ENCODE peak calls at places on chromosome 16, in five cellular contexts. X is cardiac muscle cell, Y is tibial artery, O is A549, G is thoracic aorta. R is an unnamed sample.
A peak's percentile ranks its signal among the peaks of the same experiment; 100 is the strongest.

GRCh38 chr16:87383522-87384161 is at the start of gene FBXO31:
- DNase-seq in X (peak; percentile 93), Y (peak; percentile 91), O (peak; percentile 95), G (peak; percentile 47), R (peak; percentile 96)

GRCh38 chr16:22782299-22782698 is 31.7 kb upstream of the HS3ST2 start:
- DNase-seq in X (no peak), Y (no peak), O (no peak), G (no peak), R (no peak)

GRCh38 chr16:85309656-85310587 is 197.7 kb upstream of the CIBAR2 start:
- DNase-seq in X (no peak), Y (peak; percentile 76), O (no peak), G (no peak), R (no peak)

GRCh38 chr16:81626181-81626674 is 152.9 kb upstream of the PLCG2 start:
- DNase-seq in X (no peak), Y (no peak), O (no peak), G (no peak), R (no peak)

GRCh38 chr16:50103764-50104163 is 38.0 kb downstream of the HEATR3 start:
- DNase-seq in X (no peak), Y (no peak), O (no peak), G (no peak), R (no peak)

GRCh38 chr16:57815987-57816745 is 13.9 kb upstream of the KIFC3 start:
- DNase-seq in X (peak; percentile 51), Y (peak; percentile 96), O (peak; percentile 81), G (peak; percentile 76), R (peak; percentile 96)

GRCh38 chr16:27273670-27274522 is 5.3 kb upstream of the NSMCE1 start:
- DNase-seq in X (no peak), Y (no peak), O (peak; percentile 87), G (no peak), R (peak; percentile 78)

GRCh38 chr16:1311738-1312458 is 2.5 kb downstream of the UBE2I start:
- DNase-seq in X (no peak), Y (no peak), O (no peak), G (no peak), R (no peak)

GRCh38 chr16:19328364-19328763 is 42.8 kb downstream of the CLEC19A start:
- DNase-seq in X (no peak), Y (no peak), O (no peak), G (no peak), R (no peak)

GRCh38 chr16:85800321-85800669 is 800 bp downstream of the COX4I1 start:
- DNase-seq in X (peak; percentile 15), Y (no peak), O (no peak), G (no peak), R (no peak)

GRCh38 chr16:24906199-24906808 is 60.5 kb downstream of the SLC5A11 start:
- DNase-seq in X (no peak), Y (no peak), O (peak; percentile 35), G (no peak), R (no peak)

GRCh38 chr16:81645303-81645702 is 133.8 kb upstream of the PLCG2 start:
- DNase-seq in X (peak; percentile 97), Y (no peak), O (peak; percentile 60), G (no peak), R (no peak)

GRCh38 chr16:11801481-11802021 is 4.5 kb upstream of the ZC3H7A start:
- DNase-seq in X (no peak), Y (peak; percentile 25), O (peak; percentile 19), G (no peak), R (no peak)

GRCh38 chr16:29864205-29864604 is 1.2 kb upstream of the CDIPT start:
- DNase-seq in X (no peak), Y (no peak), O (no peak), G (no peak), R (no peak)

GRCh38 chr16:80346160-80346632 is 194.6 kb upstream of the DYNLRB2 start:
- DNase-seq in X (no peak), Y (no peak), O (no peak), G (no peak), R (no peak)

GRCh38 chr16:11319529-11320146 is 25.6 kb upstream of the RMI2 start:
- DNase-seq in X (no peak), Y (no peak), O (no peak), G (no peak), R (no peak)

GRCh38 chr16:50685456-50686058 is 4.4 kb upstream of the SNX20 start:
- DNase-seq in X (no peak), Y (peak; percentile 51), O (no peak), G (no peak), R (no peak)

GRCh38 chr16:48276102-48276501 is 28.8 kb upstream of the ABCC11 start:
- DNase-seq in X (no peak), Y (no peak), O (no peak), G (no peak), R (no peak)

GRCh38 chr16:31064882-31065461 is 9.1 kb downstream of the ZNF668 start:
- DNase-seq in X (no peak), Y (no peak), O (peak; percentile 74), G (no peak), R (no peak)

GRCh38 chr16:78292726-78293380 is 193.4 kb downstream of the WWOX start:
- DNase-seq in X (no peak), Y (no peak), O (no peak), G (no peak), R (peak; percentile 58)

GRCh38 chr16:46690281-46691178 is 1.1 kb downstream of the ORC6 start:
- DNase-seq in X (peak; percentile 21), Y (no peak), O (no peak), G (no peak), R (no peak)

GRCh38 chr16:90019201-90019542 is at the start of gene DBNDD1:
- DNase-seq in X (no peak), Y (no peak), O (no peak), G (no peak), R (no peak)

GRCh38 chr16:2337431-2338296 is 2.9 kb downstream of the ABCA3 start:
- DNase-seq in X (no peak), Y (no peak), O (no peak), G (no peak), R (no peak)

GRCh38 chr16:48499822-48500440 is 110.0 kb downstream of the N4BP1 start:
- DNase-seq in X (no peak), Y (peak; percentile 75), O (peak; percentile 77), G (no peak), R (no peak)

GRCh38 chr16:9184354-9184690 is 92.9 kb downstream of the HAPSTR1 start:
- DNase-seq in X (no peak), Y (no peak), O (no peak), G (no peak), R (no peak)

GRCh38 chr16:56657555-56658430 is at the start of gene MT1F:
- DNase-seq in X (peak; percentile 28), Y (peak; percentile 85), O (peak; percentile 78), G (no peak), R (peak; percentile 97)

GRCh38 chr16:27363797-27364196 is 38.2 kb upstream of the IL21R start:
- DNase-seq in X (no peak), Y (peak; percentile 76), O (peak; percentile 74), G (no peak), R (no peak)

GRCh38 chr16:30654856-30655255 is 3.4 kb upstream of the FBRS start:
- DNase-seq in X (no peak), Y (no peak), O (no peak), G (no peak), R (no peak)

GRCh38 chr16:51839697-51840462 is 688.8 kb upstream of the SALL1 start:
- DNase-seq in X (no peak), Y (no peak), O (peak; percentile 65), G (no peak), R (no peak)

GRCh38 chr16:24776486-24777220 is 47.2 kb downstream of the TNRC6A start:
- DNase-seq in X (no peak), Y (no peak), O (no peak), G (peak; percentile 9), R (no peak)

GRCh38 chr16:64317601-64318000 is 804.3 kb downstream of the CDH11 start:
- DNase-seq in X (no peak), Y (no peak), O (no peak), G (no peak), R (no peak)

GRCh38 chr16:64321881-64322280 is 800.0 kb downstream of the CDH11 start:
- DNase-seq in X (no peak), Y (no peak), O (no peak), G (no peak), R (no peak)

GRCh38 chr16:64321066-64321465 is 800.8 kb downstream of the CDH11 start:
- DNase-seq in X (no peak), Y (no peak), O (no peak), G (no peak), R (no peak)
- H3K4me1 ChIP-seq in X (no peaks in the 10 kb centered on the region), Y (no peaks in the 10 kb centered on the region), O (no peaks in the 10 kb centered on the region), G (no peaks in the 10 kb centered on the region), R (no peaks in the 10 kb centered on the region)

GRCh38 chr16:72818286-72818845 is 229.6 kb downstream of the ZFHX3 start:
- DNase-seq in X (no peak), Y (no peak), O (no peak), G (no peak), R (no peak)
- H3K4me3 ChIP-seq in X (no peak overlapping the region), Y (no peak overlapping the region), O (no peak overlapping the region), G (no peak overlapping the region), R (no peak overlapping the region)

DNA sequence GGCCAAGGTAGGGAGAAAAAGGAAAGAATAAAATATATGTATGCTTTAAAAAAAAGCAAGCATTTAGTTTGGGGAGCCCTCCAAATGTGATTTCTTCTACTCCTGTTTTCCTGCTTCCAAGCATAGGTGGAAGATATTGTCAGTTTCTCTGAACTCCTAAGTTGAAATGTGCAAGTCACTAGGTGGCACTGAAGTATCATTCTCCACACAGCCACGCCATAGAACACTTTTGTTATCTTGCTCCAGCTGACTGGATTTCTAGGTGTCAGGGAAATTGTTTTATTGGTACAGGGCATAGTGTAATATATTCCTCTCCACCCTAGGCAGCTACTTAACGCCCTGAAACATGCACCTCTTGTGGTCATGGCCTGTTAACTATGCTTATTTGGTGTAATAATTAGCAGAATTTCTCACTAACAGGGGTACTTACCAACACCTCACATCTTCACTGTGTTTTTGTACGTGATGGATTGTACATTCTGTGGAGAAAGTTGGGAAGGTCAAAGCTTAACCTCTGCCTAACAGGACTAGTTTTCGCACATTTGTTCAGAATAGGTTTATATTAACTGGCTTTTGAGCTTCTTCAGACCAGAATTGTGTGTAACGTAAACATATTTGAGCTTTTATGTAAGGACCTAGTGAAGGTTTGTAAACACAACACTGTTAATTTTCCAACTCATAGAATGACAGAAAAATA is 69.3 kb downstream of the FTO start:
- DNase-seq in X (peak; percentile 82), Y (no peak), O (peak; percentile 83), G (no peak), R (peak; percentile 77)
- H3K4me1 ChIP-seq in X (peaks cover 69% of the 10 kb centered on the region), Y (no peaks in the 10 kb centered on the region), O (peaks cover 79% of the 10 kb centered on the region), G (peaks cover 84% of the 10 kb centered on the region), R (peaks cover 74% of the 10 kb centered on the region)

DNA sequence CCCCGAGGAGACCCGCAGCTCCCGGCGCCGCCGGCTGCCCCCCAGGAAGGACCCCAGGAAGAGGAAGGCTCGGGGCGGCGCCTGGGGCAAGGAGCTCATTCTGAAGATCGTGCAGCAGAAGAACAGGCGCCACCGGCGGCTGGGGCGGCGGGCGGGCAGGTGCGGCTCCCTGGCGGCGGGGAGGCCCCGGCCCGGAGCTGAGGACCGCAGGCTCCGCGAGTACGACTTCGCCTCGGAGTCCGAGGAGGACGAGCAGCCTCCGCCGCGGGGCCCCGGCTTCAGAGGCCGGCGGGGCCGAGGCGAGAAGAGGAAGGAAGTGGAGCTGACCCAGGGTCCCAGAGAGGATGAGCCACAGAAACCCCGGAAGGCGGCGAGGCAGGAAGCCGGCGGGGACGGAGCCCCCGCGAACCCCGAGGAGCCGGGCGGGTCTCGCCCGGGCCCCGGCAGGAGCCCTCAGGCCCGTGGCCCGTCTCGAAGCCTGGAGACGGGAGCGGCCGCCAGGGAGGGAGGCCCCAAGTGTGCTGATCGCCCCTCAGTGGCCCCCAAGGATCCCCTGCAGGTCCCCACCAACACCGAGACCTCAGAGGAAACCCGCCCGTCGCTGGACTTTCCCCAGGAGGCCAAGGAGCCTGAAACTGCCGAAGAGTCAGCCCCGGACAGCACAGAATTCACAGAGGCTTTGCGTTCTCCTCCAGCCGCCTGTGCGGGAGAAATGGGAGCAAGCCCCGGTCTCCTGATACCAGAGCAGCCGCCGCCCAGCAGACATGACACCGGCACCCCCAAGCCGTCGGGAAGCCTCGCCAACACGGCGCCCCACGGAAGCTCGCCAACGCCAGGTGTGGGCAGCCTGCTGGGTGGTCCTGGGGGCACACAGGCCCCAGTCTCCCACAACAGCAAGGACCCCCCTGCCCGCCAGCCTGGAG is 22.3 kb upstream of the ZFPM1 start:
- DNase-seq in X (no peak), Y (no peak), O (no peak), G (no peak), R (no peak)
- H3K4me3 ChIP-seq in X (no peak overlapping the region), Y (peak overlapping the region; percentile 40), O (no peak overlapping the region), G (peak overlapping the region; percentile 68), R (peak overlapping the region; percentile 39)

R was measured in Caco-2.